ENCODE peak calls at places on chromosome 6, in eight cellular contexts. I, W, F, K, T, Q, S and X are unnamed samples. For H3K9me3, the result is how much of the 10 kb centered on the place peaks cover.

GRCh38 chr6:158999154-158999668 is 791 bp downstream of the RSPH3 start:
- DNase-seq in W (no peak), I (no peak), F (no peak), T (no peak), S (peak), Q (no peak), K (peak), X (no peak)

GRCh38 chr6:111605100-111605748 is 454 bp downstream of the TRAF3IP2 start:
- DNase-seq in Q (no peak), W (no peak), F (peak), S (peak), I (peak), K (peak), T (peak), X (peak)

GRCh38 chr6:80132942-80133517 is 26.6 kb downstream of the BCKDHB start:
- DNase-seq in T (peak), Q (no peak), I (peak), F (peak), S (peak), W (no peak), K (peak), X (peak)

GRCh38 chr6:31247813-31248212 is 24.1 kb downstream of the HLA-C start:
- DNase-seq in K (no peak), Q (no peak), F (no peak), I (no peak), W (no peak), T (no peak), S (no peak), X (no peak)

GRCh38 chr6:167949121-167949684 is 48.3 kb upstream of the KIF25 start:
- DNase-seq in T (no peak), I (no peak), W (no peak), Q (no peak), F (no peak), S (no peak), K (no peak), X (no peak)

GRCh38 chr6:139253656-139254055 is 38.1 kb downstream of the TXLNB start:
- DNase-seq in F (no peak), Q (no peak), T (no peak), K (no peak), W (no peak), S (no peak), I (no peak), X (no peak)

GRCh38 chr6:101830501-101831031 is 437.1 kb downstream of the GRIK2 start:
- DNase-seq in W (no peak), Q (no peak), F (no peak), T (no peak), K (peak), I (no peak), S (no peak), X (no peak)

GRCh38 chr6:146200136-146200708 is 171.4 kb downstream of the GRM1 start:
- DNase-seq in Q (no peak), K (no peak), S (no peak), F (no peak), I (no peak), W (no peak), T (no peak), X (no peak)

GRCh38 chr6:118894425-118895240 is 681 bp downstream of the ASF1A start:
- DNase-seq in S (peak), K (peak), T (peak), W (peak), F (peak), I (peak), Q (no peak), X (peak)

GRCh38 chr6:143731789-143732188 is 54.0 kb downstream of the PHACTR2 start:
- DNase-seq in S (no peak), I (no peak), T (no peak), K (no peak), W (no peak), Q (no peak), F (no peak), X (no peak)

GRCh38 chr6:81759782-81760181 is 7.3 kb upstream of the TENT5A start:
- DNase-seq in I (no peak), F (no peak), Q (no peak), K (peak), T (no peak), S (peak), W (no peak), X (no peak)

GRCh38 chr6:145903356-145904102 is 60.6 kb downstream of the SHPRH start:
- DNase-seq in K (no peak), Q (no peak), T (no peak), F (no peak), I (no peak), W (no peak), S (peak), X (no peak)

GRCh38 chr6:152811785-152812184 is 61.2 kb downstream of the VIP start:
- DNase-seq in Q (no peak), T (no peak), W (no peak), S (no peak), F (no peak), I (no peak), K (no peak), X (no peak)

GRCh38 chr6:108561742-108562502 is 1.2 kb downstream of the FOXO3 start:
- DNase-seq in K (peak), I (peak), S (no peak), W (no peak), T (peak), F (no peak), Q (no peak), X (peak)

GRCh38 chr6:157326979-157327378 is 3.7 kb upstream of the TMEM242 start:
- DNase-seq in S (no peak), F (no peak), T (no peak), K (no peak), Q (no peak), I (no peak), W (no peak), X (no peak)

GRCh38 chr6:143110572-143110971 is 49.9 kb downstream of the AIG1 start:
- DNase-seq in Q (no peak), I (no peak), K (no peak), W (no peak), F (no peak), S (peak), T (no peak), X (no peak)

GRCh38 chr6:6293317-6293716 is 27.1 kb downstream of the F13A1 start:
- DNase-seq in I (no peak), T (no peak), F (no peak), S (no peak), Q (no peak), K (no peak), W (no peak), X (no peak)

GRCh38 chr6:71496018-71496800 is 207.6 kb downstream of the OGFRL1 start:
- DNase-seq in F (no peak), W (no peak), T (no peak), S (peak), Q (no peak), K (no peak), I (no peak), X (no peak)

GRCh38 chr6:100491947-100492670 is 27.4 kb upstream of the SIM1 start:
- DNase-seq in I (no peak), T (no peak), S (no peak), Q (no peak), K (no peak), W (no peak), F (no peak), X (no peak)

GRCh38 chr6:31473780-31474725 is 23.9 kb upstream of the MICB start:
- DNase-seq in S (peak), T (no peak), K (peak), I (no peak), Q (no peak), W (no peak), F (no peak), X (no peak)

GRCh38 chr6:140438346-140438735 is 1063.9 kb upstream of the CITED2 start:
- DNase-seq in S (no peak), I (no peak), T (no peak), Q (no peak), W (no peak), F (no peak), K (peak), X (no peak)

GRCh38 chr6:75117701-75118100 is 88.2 kb downstream of the COL12A1 start:
- DNase-seq in T (no peak), S (peak), K (no peak), I (no peak), W (no peak), Q (no peak), F (no peak), X (no peak)

GRCh38 chr6:7324520-7324919 is 11.5 kb upstream of the SSR1 start:
- DNase-seq in Q (no peak), K (no peak), T (no peak), S (no peak), W (no peak), I (no peak), F (no peak), X (peak)

GRCh38 chr6:16764188-16764950 is 3.1 kb upstream of the ATXN1 start:
- DNase-seq in I (no peak), S (peak), K (peak), W (no peak), Q (no peak), T (peak), F (no peak), X (no peak)

GRCh38 chr6:42505377-42505702 is 53.6 kb upstream of the TRERF1 start:
- DNase-seq in F (no peak), T (no peak), W (no peak), Q (peak), S (peak), K (peak), I (no peak), X (no peak)

GRCh38 chr6:131159578-131159977 is 24.3 kb downstream of the AKAP7 start:
- DNase-seq in K (peak), I (no peak), Q (no peak), F (no peak), T (no peak), S (peak), W (no peak), X (no peak)

GRCh38 chr6:116090251-116090650 is 10.4 kb upstream of the NT5DC1 start:
- DNase-seq in K (no peak), W (no peak), T (no peak), I (no peak), Q (no peak), S (no peak), F (no peak), X (no peak)

GRCh38 chr6:15577550-15578171 is 85.2 kb downstream of the DTNBP1 start:
- DNase-seq in T (no peak), Q (no peak), K (no peak), S (no peak), W (no peak), I (no peak), F (no peak), X (no peak)

DNA sequence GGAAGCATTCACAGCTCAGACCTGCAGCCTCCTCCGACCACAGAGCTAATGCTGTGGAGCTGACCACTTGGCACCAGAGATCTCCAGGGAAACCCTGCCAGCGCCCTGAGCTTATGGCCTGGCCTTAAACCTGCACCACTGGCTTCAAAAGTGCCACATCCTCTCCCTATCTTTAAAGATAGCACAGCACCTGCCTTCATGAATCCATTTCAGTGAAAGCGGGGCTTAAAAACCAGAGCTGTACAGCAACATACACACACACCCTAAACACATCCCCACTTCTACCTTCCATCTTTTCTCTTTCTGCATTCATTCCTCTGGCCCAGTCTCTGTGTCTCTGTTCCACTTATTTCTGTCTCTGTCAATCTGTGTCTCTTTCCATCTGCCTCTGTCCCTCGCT is 59.8 kb upstream of the CCDC167 start:
- DNase-seq in S (no peak), Q (no peak), K (no peak), W (no peak), F (no peak), T (no peak), I (no peak), X (no peak)
- H3K27ac ChIP-seq in S (no peak), Q (peak), K (no peak), W (no peak), F (no peak), T (no peak), I (no peak), X (no peak)

GRCh38 chr6:19245656-19246055 is 591.5 kb upstream of the ID4 start:
- DNase-seq in T (no peak), K (no peak), S (no peak), I (no peak), W (no peak), F (no peak), Q (no peak), X (no peak)
- H3K9me3 ChIP-seq in T (under half), K (under half), S (under half), I (under half), W (under half), F (under half), Q (under half), X (under half)

DNA sequence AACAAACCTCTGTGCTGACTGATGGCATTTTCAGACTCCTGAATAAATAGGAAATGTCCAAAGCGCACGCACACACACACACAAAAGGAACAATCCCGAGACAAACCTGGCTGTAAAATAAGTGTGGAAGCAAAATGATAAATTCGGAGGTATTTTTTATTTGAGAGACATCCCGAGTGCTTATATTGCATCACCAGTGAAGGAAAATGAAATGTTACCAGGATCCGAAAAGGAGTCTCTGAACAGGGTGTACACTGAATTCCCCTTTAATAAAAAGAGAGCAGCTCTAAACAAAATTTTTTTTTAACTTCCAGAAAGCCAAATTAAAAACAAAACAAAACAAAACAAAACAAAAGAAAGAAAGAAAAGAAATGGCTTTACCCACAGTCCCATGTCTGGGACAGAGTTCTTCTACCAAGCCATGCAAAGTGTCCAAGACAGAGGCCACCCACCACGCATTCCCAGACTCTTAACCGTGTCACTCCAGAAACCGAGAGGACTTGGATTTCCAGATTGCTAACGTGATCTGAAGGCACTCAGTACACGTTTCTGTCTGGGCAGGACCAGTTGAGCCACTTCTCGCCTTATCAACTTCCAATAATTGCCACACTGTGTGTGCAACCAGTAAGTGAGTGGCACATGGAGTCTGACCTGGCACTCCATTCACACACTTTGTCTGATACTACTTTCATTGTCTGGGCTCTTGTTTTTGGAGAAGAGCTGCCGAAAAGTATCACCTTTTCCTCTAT is 820 bp downstream of the ME1 start:
- DNase-seq in K (peak), F (no peak), Q (no peak), S (peak), T (peak), I (peak), W (no peak), X (peak)
- H3K27ac ChIP-seq in K (peak), F (no peak), Q (peak), S (peak), T (peak), I (peak), W (peak), X (peak)

GRCh38 chr6:13431059-13431656 is 56.2 kb downstream of the GFOD1 start:
- DNase-seq in S (no peak), I (no peak), Q (no peak), K (no peak), F (no peak), T (no peak), W (no peak), X (no peak)
- H3K9me3 ChIP-seq in S (under half), I (under half), Q (under half), K (under half), F (under half), T (under half), W (under half), X (under half)